ENCODE peak calls at places on chromosomes 2 and 18, in seven cellular contexts. J is effector memory CD4-positive, alpha-beta T cell; Y is esophagus squamous epithelium; S is hepatocyte; T is spleen; A is mammary epithelial cell; O is colonic mucosa. K is an unnamed sample. For H3K4me1, the result is how much of the 10 kb centered on the place peaks cover.

GRCh38 chr2:102070058-102070642 is 72.4 kb upstream of the IL1R1 start:
- DNase-seq in J (no peak), A (no peak), O (peak), S (peak), Y (no peak), T (no peak), K (peak)

GRCh38 chr2:118085173-118086023 is 2.9 kb upstream of the INSIG2 start:
- DNase-seq in Y (no peak), S (peak), J (no peak), A (peak), T (no peak), O (no peak), K (no peak)

GRCh38 chr2:25228848-25229674 is 60.7 kb upstream of the POMC start:
- DNase-seq in T (no peak), J (peak), S (peak), A (peak), Y (no peak), O (peak), K (peak)

GRCh38 chr2:203707530-203707929 is 1.1 kb downstream of the CD28 start:
- DNase-seq in J (no peak), A (no peak), Y (no peak), T (no peak), S (no peak), O (no peak), K (no peak)

GRCh38 chr2:43044093-43044614 is 182.3 kb downstream of the ZFP36L2 start:
- DNase-seq in A (no peak), O (no peak), J (no peak), Y (no peak), T (peak), S (no peak), K (no peak)

GRCh38 chr2:224025874-224026273 is 13.2 kb downstream of the SERPINE2 start:
- DNase-seq in Y (no peak), S (no peak), J (peak), A (no peak), T (no peak), O (no peak), K (no peak)

GRCh38 chr18:79093986-79094385 is 24.8 kb downstream of the ATP9B start:
- DNase-seq in O (no peak), S (no peak), J (no peak), A (peak), Y (no peak), T (no peak), K (no peak)

GRCh38 chr18:79950440-79951341 is 762 bp downstream of the SLC66A2 start:
- DNase-seq in T (peak), S (peak), Y (no peak), J (no peak), O (peak), A (peak), K (no peak)

GRCh38 chr2:84395819-84396218 is 63.3 kb downstream of the SUCLG1 start:
- DNase-seq in S (no peak), T (no peak), O (no peak), A (peak), J (no peak), Y (no peak), K (peak)

GRCh38 chr2:75317316-75317715 is 118.0 kb upstream of the TACR1 start:
- DNase-seq in T (no peak), A (no peak), J (no peak), Y (no peak), S (no peak), O (no peak), K (no peak)

GRCh38 chr2:105669384-105669891 is 75.3 kb upstream of the NCK2 start:
- DNase-seq in O (no peak), T (no peak), A (no peak), S (no peak), Y (no peak), J (no peak), K (no peak)

GRCh38 chr2:33276868-33277503 is 199.5 kb upstream of the RASGRP3 start:
- DNase-seq in O (no peak), T (no peak), Y (no peak), S (no peak), J (no peak), A (no peak), K (no peak)

GRCh38 chr2:198314559-198315153 is 510.3 kb downstream of the PLCL1 start:
- DNase-seq in J (no peak), T (no peak), O (peak), S (peak), A (peak), Y (no peak), K (peak)

GRCh38 chr18:65755616-65756015 is 4.8 kb downstream of the CDH7 start:
- DNase-seq in S (no peak), T (no peak), Y (no peak), O (no peak), A (no peak), J (no peak), K (no peak)

GRCh38 chr2:142682528-142682927 is 194.9 kb upstream of the KYNU start:
- DNase-seq in A (peak), J (no peak), O (no peak), Y (no peak), T (no peak), S (no peak), K (peak)

GRCh38 chr2:73257425-73258125 is 23.5 kb downstream of the CCT7 start:
- DNase-seq in J (no peak), O (peak), T (no peak), Y (no peak), S (no peak), A (no peak), K (no peak)

GRCh38 chr2:85888020-85888744 is 608 bp downstream of the ST3GAL5 start:
- DNase-seq in Y (no peak), T (peak), A (no peak), O (peak), J (peak), S (peak), K (no peak)

GRCh38 chr2:17538022-17538843 is 2.3 kb upstream of the VSNL1 start:
- DNase-seq in Y (no peak), O (peak), J (no peak), A (peak), S (peak), T (no peak), K (peak)

GRCh38 chr2:203586696-203587095 is 51.6 kb upstream of the RAPH1 start:
- DNase-seq in O (no peak), A (peak), Y (no peak), T (no peak), J (no peak), S (no peak), K (no peak)

GRCh38 chr2:122514451-122514996 is 759.1 kb downstream of the TSN start:
- DNase-seq in O (no peak), T (no peak), J (no peak), A (no peak), S (no peak), Y (no peak), K (no peak)

GRCh38 chr2:237289134-237289533 is 124.8 kb downstream of the COL6A3 start:
- DNase-seq in A (no peak), Y (no peak), T (no peak), J (no peak), S (no peak), O (no peak), K (no peak)

GRCh38 chr18:3250237-3251107 is 2.9 kb downstream of the MYL12A start:
- DNase-seq in Y (no peak), T (no peak), J (no peak), S (no peak), A (peak), O (peak), K (peak)

GRCh38 chr2:128536925-128537620 is 218.4 kb upstream of the HS6ST1 start:
- DNase-seq in O (no peak), A (peak), J (no peak), T (peak), S (peak), Y (no peak), K (peak)

GRCh38 chr2:179751184-179751809 is 110.1 kb downstream of the ZNF385B start:
- DNase-seq in J (no peak), A (peak), S (peak), O (no peak), T (no peak), Y (no peak), K (peak)

GRCh38 chr18:6747646-6748045 is 18.1 kb downstream of the ARHGAP28 start:
- DNase-seq in S (no peak), A (peak), T (no peak), J (no peak), Y (no peak), O (no peak), K (peak)

GRCh38 chr2:137737559-137737958 is 226.7 kb upstream of the HNMT start:
- DNase-seq in S (no peak), J (no peak), T (no peak), O (no peak), Y (no peak), A (no peak), K (no peak)

GRCh38 chr18:58205087-58205779 is 161.2 kb downstream of the NEDD4L start:
- DNase-seq in J (no peak), T (no peak), A (peak), Y (no peak), S (no peak), O (peak), K (peak)

GRCh38 chr2:96138146-96139145 is at the start of gene ASTL:
- DNase-seq in Y (no peak), T (peak), S (peak), O (peak), J (peak), A (peak), K (no peak)

GRCh38 chr2:149004836-149005235 is 33.7 kb upstream of the LYPD6B start:
- DNase-seq in O (no peak), J (no peak), A (peak), T (no peak), S (no peak), Y (no peak), K (peak)

GRCh38 chr2:227884511-227884947 is 13.1 kb downstream of the DAW1 start:
- DNase-seq in S (peak), J (peak), O (peak), A (peak), Y (no peak), T (peak), K (peak)

GRCh38 chr2:39377226-39377939 is 59.7 kb downstream of the MAP4K3 start:
- DNase-seq in T (no peak), Y (no peak), S (peak), A (no peak), J (no peak), O (no peak), K (peak)

GRCh38 chr2:179612591-179613298 is 248.7 kb downstream of the ZNF385B start:
- DNase-seq in T (no peak), Y (no peak), A (no peak), O (no peak), S (no peak), J (no peak), K (no peak)

GRCh38 chr2:143176606-143177005 is 47.4 kb downstream of the ARHGAP15 start:
- DNase-seq in A (no peak), T (peak), Y (no peak), O (no peak), J (no peak), S (no peak), K (no peak)

GRCh38 chr2:205967391-205968075 is 118.4 kb downstream of the INO80D start:
- DNase-seq in A (no peak), J (no peak), Y (no peak), T (no peak), O (no peak), S (no peak), K (no peak)

GRCh38 chr2:3117650-3118216 is 259.9 kb downstream of the EIPR1 start:
- DNase-seq in Y (no peak), J (no peak), S (no peak), T (no peak), O (no peak), A (no peak), K (no peak)

GRCh38 chr2:9236867-9237266 is 30.3 kb downstream of the ASAP2 start:
- DNase-seq in O (no peak), Y (no peak), S (no peak), T (no peak), J (no peak), A (no peak), K (no peak)
- H3K4me1 ChIP-seq in O (under half), Y (half or more), S (under half), T (under half), J (under half), A (half or more), K (half or more)

DNA sequence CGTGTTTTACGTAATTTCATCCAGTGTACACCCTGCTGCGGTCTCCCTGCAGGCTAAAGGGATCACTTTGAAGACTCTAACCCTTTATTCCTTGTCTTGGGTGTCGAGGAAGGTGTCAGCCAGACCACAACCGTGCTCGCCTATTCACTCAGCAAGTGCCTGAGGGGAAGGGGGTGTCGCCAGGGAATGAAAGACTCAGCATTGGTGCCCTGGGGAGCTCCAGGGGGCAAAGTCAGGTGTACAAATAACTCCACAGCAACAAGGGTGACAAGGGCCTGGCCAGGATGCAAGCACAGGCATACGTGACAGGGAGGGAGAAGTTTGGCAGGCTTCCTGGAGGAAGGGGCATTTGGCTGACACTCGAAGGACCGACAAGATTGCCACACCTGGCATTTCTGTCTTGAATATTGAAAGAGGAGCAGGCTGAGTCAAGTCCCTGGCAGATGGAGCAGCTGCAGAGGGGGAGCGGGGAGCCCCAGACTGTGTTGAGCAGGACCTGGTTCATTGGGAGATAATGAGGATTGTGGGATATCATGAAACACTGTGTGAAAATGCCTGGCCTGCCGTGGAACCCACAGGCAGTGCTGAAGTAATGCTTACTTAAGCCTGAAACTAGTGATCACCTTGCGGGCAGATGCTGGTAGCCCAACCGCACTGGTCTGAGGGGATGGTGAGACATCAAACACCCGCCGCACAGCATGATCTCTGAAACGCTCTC is 93.9 kb downstream of the RHOB start:
- DNase-seq in A (no peak), Y (no peak), S (no peak), T (peak), O (no peak), J (no peak), K (no peak)
- H3K4me1 ChIP-seq in A (under half), Y (half or more), S (under half), T (under half), O (under half), J (under half), K (under half)

DNA sequence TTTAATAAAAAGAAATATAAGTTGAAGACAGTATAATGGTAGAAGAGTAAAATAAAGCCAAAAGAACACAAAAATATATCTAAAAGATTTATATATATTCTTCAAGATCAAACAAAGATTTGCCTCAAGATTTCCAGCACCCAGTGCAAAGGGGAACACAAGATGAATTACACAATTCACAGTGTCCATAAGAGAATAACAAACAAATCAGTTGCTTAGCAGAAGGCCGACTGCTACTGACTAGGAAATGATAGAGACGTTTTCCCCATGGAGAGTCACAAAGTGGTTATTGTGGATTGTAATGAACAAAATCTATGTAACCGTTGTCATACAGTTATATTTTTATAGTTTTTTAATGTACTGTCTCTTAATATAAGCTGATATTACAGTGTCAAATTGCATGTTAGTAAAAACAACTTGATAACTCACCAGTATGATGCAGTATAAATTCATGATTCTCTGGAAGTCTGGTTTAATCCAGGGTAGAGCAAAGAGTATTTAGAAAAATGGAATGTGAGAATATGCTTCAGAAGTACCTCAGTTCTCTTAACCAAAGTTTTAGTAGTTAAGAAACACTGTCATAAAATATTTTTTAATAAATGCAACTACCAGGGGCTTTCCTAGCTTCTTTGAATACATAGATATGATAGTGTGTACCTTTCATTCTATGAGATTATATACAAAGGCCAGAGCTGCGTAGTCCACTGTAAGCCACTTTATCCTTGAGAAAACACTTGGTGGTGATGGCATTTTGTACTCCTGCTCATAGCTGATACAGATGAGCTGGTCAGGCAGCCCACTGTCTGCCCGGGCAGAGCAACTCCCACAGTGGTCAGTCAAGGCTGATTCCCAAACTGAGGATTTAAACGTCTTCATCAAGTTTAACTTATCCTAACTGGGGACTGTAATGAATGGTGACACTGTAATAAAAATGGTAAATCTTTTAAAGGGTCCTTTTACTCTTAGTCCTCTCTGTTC is 180.5 kb upstream of the DTNA start:
- DNase-seq in S (no peak), T (no peak), J (no peak), A (no peak), O (no peak), Y (no peak), K (no peak)
- H3K4me1 ChIP-seq in S (under half), T (under half), J (under half), A (under half), O (under half), Y (under half), K (under half)

DNA sequence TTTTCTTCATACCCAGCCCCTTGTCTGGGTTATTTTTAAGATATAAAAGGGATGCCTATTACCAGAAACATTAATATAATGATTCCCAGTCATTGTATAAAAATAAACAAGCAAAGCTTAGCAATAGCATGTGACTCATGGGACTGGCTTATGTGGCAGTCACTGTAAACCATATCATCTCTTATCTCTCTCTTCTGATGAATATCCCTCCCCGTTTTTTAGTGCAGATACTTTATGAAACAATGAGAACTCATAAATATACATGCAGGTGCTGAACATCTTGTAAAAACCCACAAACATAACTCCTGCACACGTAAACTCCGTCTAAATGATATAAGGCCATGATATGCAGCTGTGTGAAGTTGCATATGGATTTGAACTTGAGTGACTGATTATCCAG is 154.9 kb downstream of the MGAT5 start:
- DNase-seq in S (no peak), T (no peak), J (no peak), Y (no peak), A (no peak), O (no peak), K (peak)
- H3K4me1 ChIP-seq in S (under half), T (half or more), J (under half), Y (half or more), A (half or more), O (under half), K (under half)

DNA sequence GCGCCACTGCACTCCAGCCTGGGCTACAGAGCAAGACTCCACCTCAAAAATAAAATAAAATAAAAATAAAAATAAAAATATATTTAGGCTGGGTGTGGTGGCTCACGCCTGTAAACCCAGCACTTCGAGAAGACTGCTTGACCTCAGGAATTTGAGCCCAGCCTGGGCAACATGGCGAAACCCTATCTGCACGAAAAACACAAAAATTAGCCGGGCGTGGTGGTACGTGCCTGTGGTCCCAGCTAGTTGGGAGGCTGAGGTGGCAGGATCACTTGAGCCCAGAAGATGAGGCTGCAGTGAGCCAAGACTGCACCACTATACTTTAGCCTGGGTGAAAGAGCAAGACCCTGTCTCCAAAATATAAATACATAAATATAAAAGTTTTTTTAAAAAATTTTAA is 6.4 kb downstream of the RTN4 start:
- DNase-seq in J (no peak), A (no peak), O (no peak), T (no peak), Y (no peak), S (no peak), K (no peak)
- H3K4me1 ChIP-seq in J (under half), A (under half), O (under half), T (half or more), Y (half or more), S (under half), K (under half)

DNA sequence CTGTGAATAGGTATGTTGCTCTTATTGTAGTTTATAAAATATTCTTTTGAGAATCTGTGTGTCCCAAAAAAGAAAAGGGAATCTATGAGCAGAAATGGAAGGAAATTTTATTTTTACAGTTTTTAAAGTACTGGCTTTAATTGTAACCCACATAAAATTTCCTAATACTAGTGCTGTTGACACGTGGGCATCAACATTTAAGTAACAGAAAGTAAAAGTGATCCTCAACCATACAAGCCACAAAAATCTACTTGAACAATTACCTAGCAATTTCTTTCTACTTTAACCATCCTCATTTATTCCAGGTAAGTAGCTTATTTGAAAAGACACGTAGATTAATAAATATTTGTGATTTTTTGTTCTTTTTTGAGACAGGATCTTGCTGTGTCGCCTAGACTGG is 62.0 kb downstream of the MAP3K20 start:
- DNase-seq in A (no peak), J (no peak), Y (no peak), O (no peak), T (no peak), S (no peak), K (no peak)
- H3K4me1 ChIP-seq in A (under half), J (under half), Y (under half), O (under half), T (under half), S (under half), K (under half)

GRCh38 chr18:8730080-8730827 is 24.9 kb downstream of the MTCL1 start:
- DNase-seq in T (no peak), Y (no peak), O (peak), J (no peak), S (peak), A (no peak), K (peak)
- H3K4me1 ChIP-seq in T (under half), Y (under half), O (under half), J (under half), S (under half), A (under half), K (under half)

K was measured in astrocyte.